ENCODE peak calls at places on chromosomes 13 and 19, in four cellular contexts. J, M, P and N are unnamed samples.

GRCh38 chr13:68719815-68720214 is 1387.8 kb upstream of the ATXN8OS start:
- DNase-seq in J (no peak), M (no peak), P (no peak), N (no peak)

GRCh38 chr13:25923217-25924085 is 128.4 kb downstream of the SHISA2 start:
- DNase-seq in M (no peak), P (no peak), J (no peak), N (no peak)

GRCh38 chr13:39210961-39211534 is 172.8 kb downstream of the NHLRC3 start:
- DNase-seq in M (no peak), J (no peak), P (no peak), N (no peak)

GRCh38 chr13:20525144-20525600 is 485 bp downstream of the CRYL1 start:
- DNase-seq in M (no peak), P (peak; percentile 8), J (no peak), N (no peak)

GRCh38 chr19:40255619-40256166 is 29.2 kb upstream of the CCNP start:
- DNase-seq in M (no peak), P (no peak), J (no peak), N (no peak)

GRCh38 chr13:60617863-60618733 is 221.1 kb downstream of the TDRD3 start:
- DNase-seq in P (peak; percentile 49), J (peak; percentile 37), M (no peak), N (peak; percentile 45)

GRCh38 chr13:76783798-76784197 is 102.4 kb downstream of the KCTD12 start:
- DNase-seq in M (no peak), P (no peak), J (no peak), N (no peak)

GRCh38 chr13:102466836-102467235 is 65.0 kb upstream of the FGF14 start:
- DNase-seq in P (no peak), J (no peak), M (no peak), N (no peak)

GRCh38 chr13:103703246-103703645 is 637.0 kb upstream of the SLC10A2 start:
- DNase-seq in P (no peak), J (no peak), M (no peak), N (no peak)

GRCh38 chr19:5329141-5329540 is 11.5 kb downstream of the PTPRS start:
- DNase-seq in P (no peak), M (no peak), J (no peak), N (no peak)

GRCh38 chr13:49494645-49495044 is 1.1 kb upstream of the PHF11 start:
- DNase-seq in M (no peak), J (no peak), P (peak; percentile 15), N (no peak)

GRCh38 chr19:33285441-33285927 is 16.9 kb downstream of the CEBPA start:
- DNase-seq in M (no peak), P (no peak), J (no peak), N (no peak)

GRCh38 chr19:16273005-16273404 is 51.6 kb upstream of the KLF2 start:
- DNase-seq in J (no peak), M (no peak), P (no peak), N (peak; percentile 68)

GRCh38 chr19:30226464-30227070 is 145.6 kb upstream of the ZNF536 start:
- DNase-seq in P (no peak), J (no peak), M (no peak), N (no peak)